ENCODE peak calls at places on chromosomes 2 and 18, in five cellular contexts. N is breast epithelium, D is body of pancreas, F is tibial nerve, H is A549. K is an unnamed sample. For H3K4me1, the result is how much of the 10 kb centered on the place peaks cover.

GRCh38 chr18:74623047-74623816 is 25.6 kb downstream of the ZNF407 start:
- DNase-seq in D (peak), F (no peak), H (no peak), N (no peak), K (no peak)

GRCh38 chr2:97911210-97911921 is 84.4 kb downstream of the TMEM131 start:
- DNase-seq in H (no peak), D (no peak), N (no peak), F (no peak), K (no peak)

GRCh38 chr2:13876491-13877037 is 756.0 kb upstream of the LRATD1 start:
- DNase-seq in F (no peak), D (no peak), N (no peak), H (no peak), K (no peak)

GRCh38 chr18:45231606-45232005 is 383.7 kb upstream of the SLC14A2 start:
- DNase-seq in N (no peak), H (no peak), D (no peak), F (no peak), K (no peak)

GRCh38 chr2:46801731-46802664 is 113.6 kb downstream of the MCFD2 start:
- DNase-seq in H (no peak), N (peak), F (no peak), D (no peak), K (no peak)

GRCh38 chr2:176085861-176086771 is 2.4 kb upstream of the EVX2 start:
- DNase-seq in H (no peak), F (no peak), D (no peak), N (no peak), K (peak)

GRCh38 chr2:164523726-164524125 is 97.6 kb downstream of the GRB14 start:
- DNase-seq in N (no peak), D (no peak), F (no peak), H (no peak), K (no peak)

GRCh38 chr2:215369191-215369760 is 57.4 kb downstream of the ATIC start:
- DNase-seq in D (no peak), N (no peak), F (no peak), H (no peak), K (no peak)

GRCh38 chr2:110904410-110905148 is 172.2 kb downstream of the ACOXL start:
- DNase-seq in F (no peak), N (no peak), D (no peak), H (no peak), K (no peak)

GRCh38 chr2:160315337-160315736 is 115.3 kb upstream of the ITGB6 start:
- DNase-seq in N (no peak), F (no peak), H (no peak), D (no peak), K (no peak)

GRCh38 chr2:119156105-119156890 is 2.3 kb downstream of the C1QL2 start:
- DNase-seq in H (no peak), F (no peak), D (no peak), N (no peak), K (no peak)

GRCh38 chr18:3782901-3783300 is 332.9 kb downstream of the TGIF1 start:
- DNase-seq in H (no peak), N (no peak), D (no peak), F (no peak), K (no peak)

GRCh38 chr2:158499383-158499782 is 42.6 kb downstream of the PKP4 start:
- DNase-seq in H (no peak), N (no peak), F (no peak), D (no peak), K (no peak)

GRCh38 chr18:7945882-7946281 is 378.8 kb downstream of the PTPRM start:
- DNase-seq in N (no peak), D (no peak), F (no peak), H (peak), K (no peak)

GRCh38 chr2:46010925-46011490 is 286.2 kb upstream of the EPAS1 start:
- DNase-seq in N (no peak), D (no peak), F (no peak), H (peak), K (no peak)

GRCh38 chr18:32549248-32549842 is 78.7 kb upstream of the GAREM1 start:
- DNase-seq in D (peak), F (no peak), H (peak), N (peak), K (peak)

GRCh38 chr2:240576436-240577205 is 8.3 kb downstream of the RNPEPL1 start:
- DNase-seq in N (no peak), H (no peak), F (no peak), D (no peak), K (no peak)

GRCh38 chr18:42334931-42335330 is 379.9 kb downstream of the PIK3C3 start:
- DNase-seq in D (no peak), H (no peak), N (no peak), F (no peak), K (no peak)

GRCh38 chr2:224556381-224556780 is 28.8 kb downstream of the CUL3 start:
- DNase-seq in H (no peak), F (no peak), N (no peak), D (no peak), K (no peak)

GRCh38 chr2:7725132-7725849 is 808.1 kb downstream of the RNF144A start:
- DNase-seq in H (no peak), D (no peak), F (no peak), N (no peak), K (no peak)

GRCh38 chr2:165609672-165610071 is 140.2 kb downstream of the CSRNP3 start:
- DNase-seq in H (no peak), D (no peak), N (no peak), F (no peak), K (no peak)

GRCh38 chr2:55423303-55423702 is 3.6 kb upstream of the CCDC88A start:
- DNase-seq in N (no peak), H (no peak), D (no peak), F (no peak), K (no peak)

GRCh38 chr2:224062481-224063307 is 23.6 kb upstream of the SERPINE2 start:
- DNase-seq in D (no peak), N (no peak), F (no peak), H (no peak), K (no peak)

GRCh38 chr2:131126436-131126835 is 21.3 kb downstream of the PLEKHB2 start:
- DNase-seq in F (no peak), N (no peak), H (no peak), D (no peak), K (no peak)

GRCh38 chr18:58991127-58991798 is 126.6 kb downstream of the ZNF532 start:
- DNase-seq in D (no peak), H (no peak), F (no peak), N (no peak), K (no peak)

GRCh38 chr2:68236080-68236734 is 16.1 kb downstream of the PPP3R1 start:
- DNase-seq in F (no peak), D (no peak), N (no peak), H (no peak), K (no peak)

GRCh38 chr2:213036836-213037235 is 114.6 kb downstream of the IKZF2 start:
- DNase-seq in H (no peak), N (no peak), F (no peak), D (no peak), K (no peak)

GRCh38 chr2:25041307-25041927 is 459 bp upstream of the EFR3B start:
- DNase-seq in F (peak), N (peak), H (peak), D (peak), K (peak)

GRCh38 chr2:17416891-17417391 is 101.3 kb downstream of the RAD51AP2 start:
- DNase-seq in N (no peak), F (no peak), H (no peak), D (no peak), K (no peak)

GRCh38 chr2:241629762-241630435 is 7.1 kb downstream of the THAP4 start:
- DNase-seq in H (no peak), D (no peak), N (no peak), F (no peak), K (no peak)

GRCh38 chr2:8518986-8519669 is 162.7 kb upstream of the ID2 start:
- DNase-seq in N (no peak), D (no peak), F (no peak), H (no peak), K (no peak)

GRCh38 chr2:206531996-206532543 is 88.7 kb downstream of the ADAM23 start:
- DNase-seq in D (no peak), N (no peak), H (no peak), F (no peak), K (no peak)

GRCh38 chr18:59159986-59160385 is 20.3 kb downstream of the SEC11C start:
- DNase-seq in D (no peak), N (no peak), F (no peak), H (no peak), K (no peak)

GRCh38 chr2:44821500-44821899 is 120.0 kb upstream of the SIX3 start:
- DNase-seq in F (no peak), D (no peak), N (no peak), H (no peak), K (no peak)

GRCh38 chr18:9575558-9575957 is 38.8 kb downstream of the PPP4R1 start:
- DNase-seq in F (peak), D (peak), N (peak), H (peak), K (peak)

GRCh38 chr18:26771524-26771923 is 94.0 kb downstream of the AQP4 start:
- DNase-seq in H (no peak), F (no peak), N (no peak), D (no peak), K (no peak)

GRCh38 chr2:215797676-215798075 is 215.7 kb downstream of the MREG start:
- DNase-seq in D (no peak), F (no peak), N (no peak), H (no peak), K (no peak)

GRCh38 chr18:47999801-48000248 is 69.4 kb upstream of the SMAD2 start:
- DNase-seq in D (no peak), F (no peak), H (no peak), N (no peak), K (no peak)

GRCh38 chr2:9770006-9770307 is 73.3 kb upstream of the TAF1B start:
- DNase-seq in H (no peak), F (no peak), D (no peak), N (no peak), K (no peak)
- TF ChIP-seq POLR2A in H (no peak), F (no peak), D (no peak), N (no peak), K (no peak)

GRCh38 chr2:209471037-209471436 is 47.2 kb downstream of the MAP2 start:
- DNase-seq in D (no peak), F (no peak), N (no peak), H (no peak), K (no peak)

GRCh38 chr2:209472386-209472832 is 48.6 kb downstream of the MAP2 start:
- DNase-seq in D (no peak), F (no peak), H (no peak), N (no peak), K (no peak)

GRCh38 chr2:209473930-209474419 is 50.1 kb downstream of the MAP2 start:
- DNase-seq in H (peak), D (no peak), N (no peak), F (no peak), K (no peak)

GRCh38 chr2:209474960-209475359 is 51.1 kb downstream of the MAP2 start:
- DNase-seq in D (no peak), H (no peak), N (no peak), F (no peak), K (no peak)

GRCh38 chr2:209472871-209473270 is 49.0 kb downstream of the MAP2 start:
- DNase-seq in N (no peak), F (no peak), D (no peak), H (no peak), K (no peak)
- H3K4me1 ChIP-seq in N (under half), F (under half), D (under half), H (under half), K (under half)

DNA sequence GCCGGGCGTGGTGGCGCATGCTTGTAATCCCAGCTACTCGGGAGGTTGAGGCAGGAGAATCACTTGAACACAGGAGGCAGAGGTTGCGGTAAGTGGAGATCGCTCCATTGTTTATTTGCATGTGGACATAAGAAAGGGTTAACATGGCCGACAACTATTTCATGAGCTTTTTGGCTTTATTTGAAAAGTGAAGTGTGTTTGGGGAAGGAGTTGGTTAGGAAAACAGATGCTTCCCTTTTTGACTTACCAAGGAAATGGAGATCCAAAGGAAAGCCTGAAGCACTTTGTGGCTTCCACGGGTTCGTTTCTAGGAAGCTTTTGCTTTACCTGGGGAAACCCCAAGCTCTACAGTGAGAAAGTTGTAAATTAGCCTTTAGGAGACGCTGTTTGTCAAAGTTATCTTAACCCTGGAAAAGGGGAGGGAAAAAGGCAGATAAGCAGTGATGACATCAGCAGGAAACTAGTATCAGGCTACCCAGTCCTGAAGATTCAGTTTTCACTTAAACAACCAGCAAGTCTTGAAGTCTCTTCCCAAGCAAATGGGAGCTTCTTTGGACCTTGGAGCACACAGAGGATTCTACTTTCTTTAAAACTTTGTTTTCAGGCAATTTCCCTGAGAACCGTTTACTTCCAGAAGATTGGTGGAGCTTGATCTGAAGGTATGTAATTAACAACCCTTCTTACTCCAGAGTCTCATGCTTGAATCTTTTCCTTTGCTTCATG is at the start of gene CASP10:
- DNase-seq in D (peak), F (no peak), N (no peak), H (peak), K (peak)
- TF ChIP-seq POLR2A in D (peak), F (no peak), N (no peak), H (no peak), K (peak)

GRCh38 chr2:127095367-127095641 is 11.7 kb downstream of the BIN1 start:
- DNase-seq in F (no peak), N (no peak), H (no peak), D (no peak), K (no peak)
- H3K4me1 ChIP-seq in F (half or more), N (under half), H (half or more), D (under half), K (half or more)

DNA sequence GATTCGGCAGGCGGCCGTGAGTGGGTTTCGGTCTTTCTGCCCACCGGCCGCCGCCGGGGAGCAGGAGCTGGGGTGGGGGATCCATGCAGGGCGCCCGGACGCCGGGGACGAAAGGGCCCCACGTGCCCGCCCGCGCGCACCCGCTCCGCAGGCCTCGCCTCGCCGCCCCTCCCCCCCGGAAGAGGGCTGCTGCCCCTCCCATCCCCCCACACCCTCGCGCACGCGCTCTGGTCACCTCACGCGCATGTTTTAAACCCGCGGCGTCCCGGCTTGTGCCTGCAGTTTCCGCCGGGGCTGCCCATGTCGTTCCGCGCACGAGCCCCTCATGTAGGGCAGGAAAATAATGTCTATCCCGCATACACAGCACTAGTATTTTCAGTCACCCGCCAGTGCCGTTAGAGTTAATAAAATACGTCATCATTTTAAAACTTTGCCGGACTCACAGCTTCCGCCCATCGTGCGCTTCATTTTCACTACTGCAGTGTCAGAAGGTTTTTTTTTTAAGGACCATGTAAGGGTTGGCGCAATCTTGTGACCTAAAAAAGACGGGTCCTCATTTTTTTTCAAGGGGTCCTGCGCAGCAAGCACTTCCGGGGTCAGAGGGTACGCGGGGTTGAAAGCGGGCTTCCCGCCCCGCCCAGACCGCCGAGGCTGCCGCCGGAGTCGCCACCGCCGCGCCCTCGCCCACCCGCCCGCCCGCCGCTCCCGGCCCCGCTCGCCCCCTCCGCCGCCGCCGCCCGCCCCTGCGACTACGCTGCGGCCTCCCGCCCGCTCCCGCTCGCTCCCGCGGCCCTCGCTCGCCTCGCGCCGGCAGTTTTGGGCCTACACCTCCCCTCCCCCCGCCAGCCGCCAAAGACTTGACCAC is at the start of gene PCBP1:
- DNase-seq in F (peak), N (peak), D (peak), H (peak), K (peak)
- TF ChIP-seq POLR2A in F (peak), N (peak), D (peak), H (peak), K (peak)

GRCh38 chr18:40976050-40976449 is 979.0 kb upstream of the PIK3C3 start:
- DNase-seq in D (no peak), N (no peak), H (no peak), F (no peak), K (no peak)
- H3K4me1 ChIP-seq in D (under half), N (under half), H (under half), F (under half), K (under half)

GRCh38 chr2:112584134-112584890 is at the start of gene CHCHD5:
- DNase-seq in F (peak), N (peak), D (peak), H (peak), K (peak)
- TF ChIP-seq POLR2A in F (peak), N (no peak), D (peak), H (peak), K (peak)

GRCh38 chr2:144455979-144456378 is 63.9 kb downstream of the ZEB2 start:
- DNase-seq in D (no peak), H (no peak), F (no peak), N (no peak), K (no peak)

GRCh38 chr2:144460981-144461766 is 58.7 kb downstream of the ZEB2 start:
- DNase-seq in D (no peak), H (no peak), F (no peak), N (no peak), K (peak)

GRCh38 chr2:144456680-144457079 is 63.2 kb downstream of the ZEB2 start:
- DNase-seq in N (no peak), F (no peak), H (peak), D (no peak), K (no peak)

GRCh38 chr2:144459937-144460336 is 60.0 kb downstream of the ZEB2 start:
- DNase-seq in N (no peak), H (no peak), D (no peak), F (no peak), K (no peak)

GRCh38 chr2:144458536-144458935 is 61.4 kb downstream of the ZEB2 start:
- DNase-seq in F (no peak), H (no peak), D (no peak), N (no peak), K (no peak)
- H3K4me1 ChIP-seq in F (half or more), H (under half), D (under half), N (under half), K (under half)

DNA sequence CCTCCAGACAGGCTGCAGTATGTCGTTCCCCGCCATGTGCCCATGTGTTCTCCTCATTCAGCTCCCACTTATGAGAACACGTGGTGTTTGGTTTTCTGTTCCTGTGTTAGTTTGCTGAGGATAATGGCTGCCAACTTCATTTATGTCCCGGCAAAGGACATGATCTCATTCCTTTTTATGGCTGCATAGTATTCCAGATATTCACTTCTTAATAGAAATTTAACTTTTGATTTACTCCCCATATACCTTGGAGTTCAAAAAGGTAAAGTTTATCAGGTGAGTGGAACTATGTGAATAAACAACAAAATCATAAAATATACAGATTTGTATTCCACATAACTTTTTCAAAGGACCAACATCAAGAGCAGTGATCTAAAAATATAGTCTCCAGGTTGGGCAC is 372.6 kb downstream of the STK39 start:
- DNase-seq in D (no peak), F (no peak), N (no peak), H (no peak), K (no peak)
- TF ChIP-seq POLR2A in D (no peak), F (no peak), N (no peak), H (no peak), K (no peak)

DNA sequence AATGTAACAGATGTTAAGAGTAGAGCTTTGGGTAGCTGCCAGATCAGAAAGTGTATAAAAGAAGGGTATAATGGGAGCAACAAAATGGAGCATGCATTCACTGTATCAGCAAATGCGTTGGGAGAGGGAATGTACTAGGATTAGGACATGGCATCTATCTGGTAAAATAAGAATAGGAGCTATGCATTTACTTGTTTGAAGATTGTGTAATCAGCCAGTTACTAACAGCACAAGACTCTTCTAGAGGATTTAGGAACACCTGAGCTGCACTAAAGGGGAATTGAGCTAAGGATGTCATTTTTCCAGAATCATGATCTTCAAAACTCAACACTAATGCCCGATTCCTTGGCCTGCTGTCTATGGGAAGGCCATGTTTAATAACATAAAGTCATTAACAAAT is 394.2 kb upstream of the TNP1 start:
- DNase-seq in D (no peak), H (no peak), N (no peak), F (no peak), K (no peak)
- H3K4me1 ChIP-seq in D (under half), H (under half), N (under half), F (under half), K (under half)

K was measured in transverse colon.